ENCODE peak calls at places on chromosomes 3 and 15, in four cellular contexts. J, K, C and S are unnamed samples.

GRCh38 chr15:73922186-73923151 is 3.8 kb upstream of the LOXL1 start:
- DNase-seq in J (peak), K (peak), C (peak), S (peak)

GRCh38 chr3:9600597-9600996 is 47.0 kb upstream of the LHFPL4 start:
- DNase-seq in C (peak), J (peak), K (no peak), S (peak)

GRCh38 chr3:30167511-30168135 is 438.8 kb upstream of the TGFBR2 start:
- DNase-seq in J (no peak), K (no peak), C (no peak), S (no peak)

GRCh38 chr3:195086885-195087284 is 184.1 kb downstream of the XXYLT1 start:
- DNase-seq in J (no peak), K (no peak), C (no peak), S (no peak)

GRCh38 chr3:172562881-172563835 is 39.9 kb upstream of the TNFSF10 start:
- DNase-seq in J (no peak), C (peak), K (no peak), S (no peak)

GRCh38 chr3:28574036-28574435 is 225.4 kb upstream of the AZI2 start:
- DNase-seq in C (no peak), J (no peak), K (no peak), S (no peak)

GRCh38 chr3:66428733-66429132 is 72.1 kb downstream of the LRIG1 start:
- DNase-seq in C (peak), J (no peak), K (peak), S (peak)

GRCh38 chr3:182626484-182627467 is 166.5 kb upstream of the ATP11B start:
- DNase-seq in K (no peak), C (no peak), J (no peak), S (no peak)

GRCh38 chr15:47717036-47717611 is at the start of gene SEMA6D:
- DNase-seq in K (peak), C (peak), J (peak), S (peak)

GRCh38 chr3:117898722-117899121 is 1135.9 kb downstream of the IGSF11 start:
- DNase-seq in J (no peak), C (no peak), K (no peak), S (no peak)

GRCh38 chr3:15647629-15648167 is 46.2 kb downstream of the BTD start:
- DNase-seq in K (peak), J (no peak), C (no peak), S (no peak)

GRCh38 chr3:129992781-129993180 is 18.3 kb downstream of the TRH start:
- DNase-seq in K (no peak), C (no peak), J (no peak), S (no peak)

GRCh38 chr3:167941234-167941995 is 154.3 kb downstream of the GOLIM4 start:
- DNase-seq in K (no peak), J (peak), C (no peak), S (no peak)

GRCh38 chr3:131541288-131541687 is 38.5 kb upstream of the MRPL3 start:
- DNase-seq in C (no peak), K (no peak), J (no peak), S (no peak)